ENCODE peak calls at places on chromosomes 12 and 14, in six cellular contexts. J is B cell, G is progenitor cell of endocrine pancreas, Z is WERI-Rb-1, W is bronchial epithelial cell, C is PC-9. U is an unnamed sample.

GRCh38 chr12:77122236-77122635 is 56.9 kb upstream of the E2F7 start:
- DNase-seq in J (no peak), G (no peak), Z (no peak), W (peak), C (peak), U (no peak)

GRCh38 chr14:74906923-74907620 is 16.0 kb downstream of the RPS6KL1 start:
- DNase-seq in J (no peak), G (no peak), Z (no peak), W (no peak), C (no peak), U (no peak)

GRCh38 chr12:29429999-29430698 is 49.2 kb upstream of the ERGIC2 start:
- DNase-seq in J (no peak), G (no peak), Z (no peak), W (peak), C (peak), U (no peak)

GRCh38 chr14:54572316-54572715 is 5.4 kb downstream of the SAMD4A start:
- DNase-seq in J (no peak), G (no peak), Z (peak), W (peak), C (no peak), U (no peak)

GRCh38 chr12:89895591-89895990 is 187.0 kb upstream of the ATP2B1 start:
- DNase-seq in J (no peak), G (no peak), Z (no peak), W (no peak), C (no peak), U (no peak)

GRCh38 chr12:124432376-124432775 is 135.0 kb downstream of the NCOR2 start:
- DNase-seq in J (no peak), G (no peak), Z (no peak), W (no peak), C (no peak), U (no peak)

GRCh38 chr12:22533155-22533554 is 11.2 kb downstream of the C2CD5 start:
- DNase-seq in J (no peak), G (no peak), Z (no peak), W (no peak), C (no peak), U (no peak)

GRCh38 chr14:58638231-58639205 is 756 bp downstream of the DACT1 start:
- DNase-seq in J (peak), G (no peak), Z (peak), W (no peak), C (no peak), U (peak)

GRCh38 chr12:121765573-121765972 is 27.9 kb downstream of the RHOF start:
- DNase-seq in J (no peak), G (no peak), Z (peak), W (peak), C (peak), U (peak)

GRCh38 chr14:51431033-51431709 is 191.1 kb downstream of the TMX1 start:
- DNase-seq in J (no peak), G (no peak), Z (no peak), W (peak), C (no peak), U (no peak)

GRCh38 chr12:78321696-78322095 is 491.0 kb downstream of the NAV3 start:
- DNase-seq in J (no peak), G (no peak), Z (no peak), W (no peak), C (no peak), U (no peak)

GRCh38 chr12:131816495-131816894 is 11.7 kb upstream of the MMP17 start:
- DNase-seq in J (no peak), G (no peak), Z (no peak), W (no peak), C (no peak), U (no peak)

GRCh38 chr14:28770574-28770973 is 4.0 kb downstream of the FOXG1 start:
- DNase-seq in J (no peak), G (no peak), Z (no peak), W (no peak), C (no peak), U (no peak)

GRCh38 chr12:59425798-59426197 is 170.0 kb upstream of the SLC16A7 start:
- DNase-seq in J (no peak), G (no peak), Z (no peak), W (no peak), C (no peak), U (no peak)

GRCh38 chr14:81679226-81679625 is 145.6 kb upstream of the SEL1L start:
- DNase-seq in J (no peak), G (no peak), Z (no peak), W (no peak), C (no peak), U (no peak)
- TF ChIP-seq CTCF in J (no peak), G (no peak), Z (no peak), W (no peak), C (no peak), U (no peak)

GRCh38 chr12:92583910-92584309 is 118.9 kb upstream of the PLEKHG7 start:
- DNase-seq in J (no peak), G (no peak), Z (no peak), W (no peak), C (no peak), U (no peak)
- TF ChIP-seq CTCF in J (no peak), G (no peak), Z (no peak), W (no peak), C (no peak), U (no peak)

DNA sequence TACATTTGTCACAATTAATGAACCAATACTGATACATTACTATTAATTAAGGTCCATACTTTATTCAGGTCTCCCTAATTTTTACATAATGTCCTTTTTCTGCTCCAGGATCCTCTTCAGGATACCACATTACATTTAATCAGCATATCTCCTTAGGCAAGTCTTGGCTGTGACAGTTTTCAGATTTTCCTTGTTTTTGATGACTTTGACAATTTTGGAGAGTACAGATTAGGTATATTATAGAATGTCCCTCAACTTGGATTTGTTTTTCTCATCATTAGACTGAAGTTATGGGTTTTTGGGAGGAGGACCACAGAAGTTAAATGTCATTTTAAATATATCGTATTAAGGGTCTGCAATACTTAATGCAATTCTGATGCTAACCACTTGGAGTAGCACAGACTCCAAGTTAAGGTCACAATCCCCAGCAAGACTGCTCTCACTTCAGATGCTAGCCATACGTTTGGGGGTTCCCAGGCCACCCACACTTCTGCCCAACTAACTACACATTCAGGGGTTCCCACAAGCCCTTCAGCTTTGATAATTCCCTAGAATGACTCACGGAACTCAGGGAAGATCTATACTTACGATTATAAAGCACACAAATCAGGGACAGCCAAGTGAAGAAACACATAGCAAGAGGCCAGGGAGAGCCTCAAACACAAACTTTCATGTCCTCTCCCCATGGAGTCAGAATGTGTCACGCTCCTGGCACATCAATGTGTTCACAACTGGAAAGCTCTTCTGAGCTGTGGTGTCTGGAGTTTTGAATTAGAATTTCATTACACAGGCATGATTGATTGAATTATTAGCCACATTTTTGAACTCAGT is 17.0 kb upstream of the NUBPL start:
- DNase-seq in J (no peak), G (no peak), Z (no peak), W (no peak), C (no peak), U (no peak)
- TF ChIP-seq CTCF in J (peak), G (peak), Z (peak), W (peak), C (peak), U (peak)

GRCh38 chr14:104117341-104118005 is 20.9 kb upstream of the KIF26A start:
- DNase-seq in J (no peak), G (no peak), Z (peak), W (no peak), C (no peak), U (peak)
- TF ChIP-seq CTCF in J (no peak), G (no peak), Z (no peak), W (no peak), C (no peak), U (no peak)

GRCh38 chr12:42144424-42145196 is at the start of gene GXYLT1:
- DNase-seq in J (peak), G (peak), Z (peak), W (peak), C (peak), U (peak)
- TF ChIP-seq CTCF in J (no peak), G (no peak), Z (no peak), W (no peak), C (no peak), U (no peak)

DNA sequence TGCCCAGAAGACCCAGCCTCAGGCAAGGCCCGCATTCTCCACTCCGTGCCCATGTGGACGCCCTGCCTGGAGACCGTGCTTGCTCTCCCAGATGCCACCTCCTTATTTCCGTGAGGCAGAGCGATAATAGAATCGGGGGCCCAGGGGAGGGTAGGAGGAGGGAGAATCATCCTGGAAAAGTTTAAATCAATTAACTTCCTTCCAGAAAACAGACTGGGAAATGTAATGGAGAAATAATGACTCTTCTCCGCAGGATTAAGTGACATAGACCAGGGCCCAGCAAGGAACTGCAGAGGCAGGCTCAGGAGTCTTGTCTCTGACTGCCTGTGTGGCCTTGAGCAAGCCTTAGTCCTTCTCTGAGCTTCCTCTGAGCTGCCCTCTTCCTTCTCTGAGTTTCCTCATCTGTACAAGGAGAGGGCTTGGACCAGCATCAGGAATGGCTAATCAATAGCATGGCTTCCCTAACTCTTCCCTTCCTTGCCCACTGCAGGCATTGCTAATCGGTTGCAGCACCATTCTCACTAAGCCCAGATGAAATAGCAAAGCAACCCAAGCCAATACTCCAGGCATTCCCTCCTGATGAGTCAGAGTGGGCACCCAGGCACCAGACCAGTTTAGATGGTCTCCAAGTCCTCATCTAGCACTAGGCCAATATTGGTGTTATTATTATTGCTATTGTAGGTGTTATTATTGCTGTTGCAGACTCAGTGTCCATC is 11.3 kb upstream of the FAM222A start:
- DNase-seq in J (no peak), G (no peak), Z (no peak), W (no peak), C (no peak), U (no peak)
- TF ChIP-seq CTCF in J (no peak), G (no peak), Z (no peak), W (no peak), C (no peak), U (no peak)

GRCh38 chr12:120234643-120235368 is 30.7 kb downstream of the PXN start:
- DNase-seq in J (no peak), G (no peak), Z (peak), W (peak), C (peak), U (peak)
- TF ChIP-seq CTCF in J (peak), G (peak), Z (peak), W (peak), C (peak), U (peak)

GRCh38 chr12:107597695-107598410 is 87.7 kb upstream of the PWP1 start:
- DNase-seq in J (no peak), G (no peak), Z (no peak), W (no peak), C (no peak), U (no peak)

GRCh38 chr12:107591095-107591375 is 94.6 kb upstream of the PWP1 start:
- DNase-seq in J (no peak), G (no peak), Z (no peak), W (no peak), C (no peak), U (no peak)

GRCh38 chr12:107593713-107594381 is 91.8 kb upstream of the PWP1 start:
- DNase-seq in J (no peak), G (no peak), Z (peak), W (no peak), C (no peak), U (no peak)

GRCh38 chr12:107598906-107599305 is 86.7 kb upstream of the PWP1 start:
- DNase-seq in J (no peak), G (no peak), Z (no peak), W (no peak), C (no peak), U (no peak)

GRCh38 chr12:107594995-107595394 is 90.6 kb upstream of the PWP1 start:
- DNase-seq in J (no peak), G (no peak), Z (no peak), W (peak), C (no peak), U (no peak)
- TF ChIP-seq CTCF in J (no peak), G (no peak), Z (no peak), W (no peak), C (no peak), U (no peak)

U was measured in glutamatergic neuron.